ENCODE peak calls at places on chromosome 9, in six cellular contexts. C is NCI-H345; S is left ventricle myocardium inferior; F is HTR-8/SVneo; L is IMR-90; M is activated CD4-positive, alpha-beta memory T cell treated with anti-CD3 and anti-CD28 coated beads, Interleukin-2, amount 10 ng/mL, durations not matched to agents 7 days and 5 days. H is an unnamed sample.

GRCh38 chr9:128096614-128097013 is 28.6 kb downstream of the SLC25A25 start:
- DNase-seq in M (no peak), F (no peak), L (no peak), C (no peak), S (no peak), H (no peak)

GRCh38 chr9:86126998-86127972 is 27.9 kb upstream of the GOLM1 start:
- DNase-seq in C (peak; percentile 76), M (no peak), F (peak; percentile 34), L (peak; percentile 74), S (peak; percentile 16), H (peak; percentile 99)

GRCh38 chr9:114616684-114617520 is 5.8 kb downstream of the TMEM268 start:
- DNase-seq in L (no peak), S (peak; percentile 67), M (no peak), C (peak; percentile 21), F (no peak), H (no peak)

GRCh38 chr9:134052941-134053340 is 14.9 kb downstream of the BRD3 start:
- DNase-seq in M (no peak), L (no peak), F (no peak), S (peak; percentile 6), C (no peak), H (no peak)

GRCh38 chr9:93910598-93910997 is 44.6 kb downstream of the BARX1 start:
- DNase-seq in S (no peak), C (no peak), L (no peak), F (no peak), M (no peak), H (no peak)

GRCh38 chr9:131627846-131628820 is 82.8 kb downstream of the PRRT1B start:
- DNase-seq in S (no peak), C (no peak), F (no peak), L (peak; percentile 71), M (peak; percentile 71), H (no peak)

GRCh38 chr9:126623667-126624452 is 10.1 kb downstream of the LMX1B start:
- DNase-seq in F (no peak), C (no peak), S (no peak), L (no peak), M (no peak), H (no peak)

GRCh38 chr9:34809504-34810186 is 99.7 kb upstream of the CCL21 start:
- DNase-seq in S (no peak), M (no peak), F (no peak), C (no peak), L (peak; percentile 0), H (no peak)

GRCh38 chr9:26508897-26509296 is 383.7 kb downstream of the CAAP1 start:
- DNase-seq in M (no peak), F (no peak), C (no peak), S (no peak), L (no peak), H (no peak)

H was measured in SW480.